ENCODE peak calls at places on chromosome 19, in four cellular contexts. N is Peyer's patch, G is heart right ventricle, J is cardiac muscle cell. L is an unnamed sample. For H3K4me1, the result is how much of the 10 kb centered on the place peaks cover.

GRCh38 chr19:1258707-1259205 is 10.4 kb downstream of the MIDN start:
- DNase-seq in G (no peak), N (no peak), J (no peak), L (no peak)

GRCh38 chr19:11574689-11575088 is 2.8 kb downstream of the ACP5 start:
- DNase-seq in J (no peak), N (peak), G (no peak), L (no peak)

GRCh38 chr19:18684642-18684993 is 1.1 kb downstream of the CRTC1 start:
- DNase-seq in N (no peak), G (no peak), J (no peak), L (no peak)

GRCh38 chr19:12838182-12838890 is at the start of gene MAST1:
- DNase-seq in G (peak), N (peak), J (peak), L (peak)

GRCh38 chr19:58584498-58585441 is 11.6 kb upstream of the MZF1 start:
- DNase-seq in J (no peak), G (no peak), N (no peak), L (no peak)

GRCh38 chr19:46195104-46195503 is 34.4 kb upstream of the IGFL1 start:
- DNase-seq in N (no peak), J (no peak), G (no peak), L (no peak)

GRCh38 chr19:36182612-36183454 is 30.6 kb upstream of the COX7A1 start:
- DNase-seq in G (no peak), N (no peak), J (peak), L (no peak)

GRCh38 chr19:5651361-5651760 is 28.5 kb downstream of the SAFB start:
- DNase-seq in N (peak), J (no peak), G (no peak), L (no peak)

GRCh38 chr19:1568320-1569019 is at the start of gene MEX3D:
- DNase-seq in N (peak), J (peak), G (peak), L (peak)

GRCh38 chr19:5369962-5370367 is 29.4 kb upstream of the PTPRS start:
- DNase-seq in N (peak), J (peak), G (peak), L (peak)

GRCh38 chr19:13579388-13580060 is 73.2 kb upstream of the CACNA1A start:
- DNase-seq in J (no peak), N (no peak), G (no peak), L (no peak)

GRCh38 chr19:51712461-51713081 is 11.2 kb downstream of the HAS1 start:
- DNase-seq in G (no peak), N (no peak), J (no peak), L (no peak)

GRCh38 chr19:2332341-2333026 is 4.0 kb downstream of the SPPL2B start:
- DNase-seq in G (peak), N (peak), J (no peak), L (no peak)

GRCh38 chr19:10690351-10690781 is 10.9 kb upstream of the QTRT1 start:
- DNase-seq in G (no peak), N (no peak), J (no peak), L (peak)

GRCh38 chr19:39237200-39238184 is 7.3 kb downstream of the IFNL3 start:
- DNase-seq in J (peak), N (peak), G (no peak), L (peak)

DNA sequence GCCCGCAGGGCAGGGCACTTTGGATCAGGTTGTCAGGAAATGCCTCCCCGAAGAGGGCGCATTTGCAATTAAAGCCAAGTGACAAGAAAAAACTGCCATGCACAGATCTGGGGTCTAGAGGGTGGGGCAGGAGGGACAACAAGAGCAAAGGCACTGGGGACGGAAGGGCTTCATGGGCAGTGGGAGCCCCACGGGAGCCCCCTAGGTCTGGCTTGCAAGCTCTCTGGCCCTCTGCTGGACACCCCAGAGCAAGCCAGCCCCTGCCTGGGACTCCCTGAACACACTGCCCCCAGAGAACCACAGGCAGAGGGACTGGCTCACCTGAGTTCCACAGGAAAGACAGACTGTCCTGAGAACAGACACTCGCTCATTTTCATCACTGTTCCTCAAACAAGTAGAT is 30.2 kb upstream of the C19orf12 start:
- DNase-seq in J (peak), N (no peak), G (no peak), L (no peak)
- TF ChIP-seq CTCF in J (no peak), N (no peak), G (no peak), L (no peak)

DNA sequence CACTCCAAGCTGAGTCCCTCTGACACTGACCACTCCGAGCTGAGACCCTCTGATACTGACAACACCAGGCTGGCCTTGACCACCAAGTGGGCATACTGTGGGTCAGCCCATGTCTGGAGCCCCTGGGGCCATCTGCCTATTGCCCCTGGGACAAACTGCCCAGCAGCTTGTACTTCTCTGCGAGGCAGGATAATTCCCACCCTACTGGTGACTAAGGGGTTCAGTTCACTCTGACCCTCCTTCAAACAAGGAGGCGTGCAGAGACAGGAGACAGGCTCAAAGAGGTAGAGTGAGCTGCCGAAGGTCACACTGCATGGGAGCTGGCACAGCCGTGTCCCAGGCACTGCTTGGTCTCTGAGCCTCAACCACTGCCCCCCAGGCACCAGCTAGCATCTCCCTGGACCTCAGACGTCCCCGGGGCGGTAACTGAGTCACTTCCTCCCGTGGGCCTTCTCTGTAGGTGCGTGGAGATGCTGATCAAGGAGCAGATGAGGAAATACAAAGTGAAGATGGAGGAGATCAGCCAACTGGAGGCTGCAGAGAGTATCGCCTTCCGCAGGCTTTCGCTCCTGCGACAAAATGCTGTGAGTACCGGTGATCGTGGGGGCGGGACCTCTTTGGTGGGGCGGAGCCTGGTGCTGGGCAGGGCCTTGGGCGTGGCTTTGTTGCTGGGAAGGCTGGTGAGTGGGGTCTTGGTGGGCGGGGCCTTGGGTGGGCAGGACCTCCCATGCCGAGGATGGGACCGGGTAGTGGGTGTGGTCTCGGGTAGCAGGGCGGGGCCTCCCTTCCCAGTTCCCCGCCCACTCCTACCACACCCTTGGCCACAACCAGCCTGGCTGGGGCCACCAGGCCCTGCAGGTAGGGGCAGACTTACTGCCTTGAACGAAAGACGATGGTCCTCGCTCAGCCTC is 5.8 kb upstream of the USE1 start:
- DNase-seq in J (peak), N (peak), G (no peak), L (peak)
- H3K4me1 ChIP-seq in J (under half), N (under half), G (under half), L (under half)

GRCh38 chr19:49152218-49152550 is 3.0 kb downstream of the HRC start:
- DNase-seq in J (no peak), N (no peak), G (no peak), L (no peak)

GRCh38 chr19:49153167-49153809 is 1.9 kb downstream of the HRC start:
- DNase-seq in N (no peak), G (no peak), J (no peak), L (no peak)

GRCh38 chr19:49155830-49156346 is 692 bp upstream of the HRC start:
- DNase-seq in G (peak), J (peak), N (no peak), L (no peak)

GRCh38 chr19:49155005-49155826 is at the start of gene HRC:
- DNase-seq in J (peak), G (peak), N (no peak), L (no peak)

DNA sequence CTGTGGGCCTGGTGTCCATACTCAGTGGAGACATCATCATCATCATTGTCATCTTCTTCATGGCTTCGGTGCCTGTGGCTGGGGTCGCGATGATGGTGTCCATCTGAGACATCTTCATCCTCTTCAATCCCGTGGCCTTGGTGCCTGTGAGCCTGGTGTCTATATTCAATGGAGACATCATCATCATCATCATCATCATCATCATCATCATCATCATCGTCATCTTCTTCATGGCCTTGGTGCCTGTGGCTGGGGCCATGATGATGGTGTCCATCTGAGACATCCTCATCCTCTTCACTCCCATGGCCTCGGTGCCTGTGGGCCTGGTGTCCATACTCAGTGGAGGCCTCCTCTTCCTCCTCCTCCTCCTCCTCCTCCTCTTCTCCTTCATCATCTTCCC is 917 bp downstream of the HRC start:
- DNase-seq in J (no peak), N (no peak), G (no peak), L (no peak)
- H3K27ac ChIP-seq in J (peak), N (no peak), G (no peak), L (no peak)

DNA sequence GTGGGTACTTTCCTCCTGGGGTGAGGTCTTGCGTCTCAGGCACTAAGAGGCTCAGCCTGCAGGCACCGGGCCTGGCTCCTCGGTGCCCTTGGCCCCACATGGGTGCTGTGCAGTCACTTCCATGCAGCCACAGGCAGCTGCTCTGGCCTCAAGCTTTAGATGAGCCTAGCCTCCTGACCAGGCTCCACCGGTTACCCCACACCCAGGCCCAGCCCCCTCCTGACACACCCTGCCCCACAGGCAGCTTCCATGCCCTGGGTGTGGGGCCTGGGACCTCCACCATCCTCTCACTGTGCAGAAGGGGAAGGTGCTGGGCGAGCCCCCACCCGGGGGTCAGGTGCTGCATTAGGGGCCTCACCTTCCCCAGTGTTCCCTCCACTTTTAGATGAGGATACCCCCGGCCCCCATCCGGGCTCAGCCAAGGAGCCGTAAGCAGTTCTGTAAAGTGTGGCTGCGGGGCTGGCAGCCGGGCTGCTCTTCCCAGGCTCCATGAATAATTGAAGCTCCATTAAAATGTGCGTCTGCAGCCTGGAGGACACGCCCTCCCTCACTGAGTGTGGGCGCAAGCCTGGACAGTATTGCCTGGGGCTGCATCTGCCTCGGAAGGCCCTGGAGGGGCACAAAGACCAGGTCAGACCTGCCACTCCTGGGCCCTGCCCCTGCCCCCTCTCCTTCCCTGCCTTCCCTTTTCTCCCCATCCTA is 72.5 kb upstream of the KCTD15 start:
- DNase-seq in N (no peak), G (no peak), J (no peak), L (no peak)
- TF ChIP-seq CTCF in N (no peak), G (no peak), J (no peak), L (no peak)

GRCh38 chr19:29941828-29942403 is at the start of gene URI1:
- DNase-seq in N (peak), G (peak), J (peak), L (peak)
- H3K4me1 ChIP-seq in N (under half), G (under half), J (under half), L (under half)

GRCh38 chr19:33266971-33267484 is 35.3 kb downstream of the CEBPA start:
- DNase-seq in N (no peak), G (no peak), J (no peak), L (no peak)
- H3K27ac ChIP-seq in N (no peak), G (peak), J (no peak), L (no peak)

GRCh38 chr19:49514151-49514550 is 1.7 kb downstream of the FCGRT start:
- DNase-seq in N (no peak), G (no peak), J (no peak), L (peak)

GRCh38 chr19:49513746-49514118 is 1.3 kb downstream of the FCGRT start:
- DNase-seq in N (no peak), G (no peak), J (no peak), L (no peak)

GRCh38 chr19:49512970-49513745 is 697 bp downstream of the FCGRT start:
- DNase-seq in G (peak), N (peak), J (peak), L (peak)

GRCh38 chr19:49518033-49518432 is 5.6 kb downstream of the FCGRT start:
- DNase-seq in G (no peak), N (no peak), J (no peak), L (no peak)

DNA sequence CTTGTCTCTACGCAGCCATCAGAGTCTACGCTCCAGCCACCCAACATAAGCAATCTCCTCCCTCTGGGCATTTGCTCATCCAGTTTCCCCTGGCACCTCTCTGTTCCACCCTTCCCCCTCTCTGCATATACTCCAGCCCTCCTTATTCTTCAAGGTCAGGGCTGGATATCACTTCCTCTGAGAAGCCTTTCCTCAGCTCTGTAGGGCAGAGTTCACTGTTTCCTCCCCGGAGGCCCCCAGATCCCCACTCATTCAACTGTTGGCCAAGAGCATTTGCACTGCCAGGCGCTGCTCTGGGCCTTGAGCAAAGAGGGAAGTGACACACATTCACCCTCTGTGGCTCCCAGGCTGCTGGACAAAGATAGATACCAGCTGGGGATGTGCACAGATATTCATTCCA is 3.3 kb downstream of the FCGRT start:
- DNase-seq in N (peak), G (peak), J (no peak), L (no peak)
- TF ChIP-seq CTCF in N (no peak), G (no peak), J (no peak), L (no peak)

GRCh38 chr19:16594681-16595091 is 22.5 kb upstream of the SLC35E1 start:
- DNase-seq in N (no peak), G (no peak), J (no peak), L (no peak)

GRCh38 chr19:16595097-16595496 is 22.9 kb upstream of the SLC35E1 start:
- DNase-seq in G (no peak), N (no peak), J (no peak), L (no peak)

GRCh38 chr19:16591803-16592556 is 19.8 kb upstream of the SLC35E1 start:
- DNase-seq in J (no peak), G (no peak), N (no peak), L (no peak)

GRCh38 chr19:16593181-16593580 is 21.0 kb upstream of the SLC35E1 start:
- DNase-seq in G (no peak), J (no peak), N (no peak), L (no peak)

GRCh38 chr19:16594131-16594586 is 21.9 kb upstream of the SLC35E1 start:
- DNase-seq in J (no peak), N (peak), G (no peak), L (no peak)
- H3K4me1 ChIP-seq in J (under half), N (under half), G (half or more), L (half or more)

GRCh38 chr19:49016067-49016839 is 638 bp downstream of the LHB start:
- DNase-seq in G (no peak), J (no peak), N (no peak), L (no peak)

GRCh38 chr19:49017041-49017665 is at the start of gene LHB:
- DNase-seq in G (no peak), J (no peak), N (no peak), L (no peak)

GRCh38 chr19:49019242-49019932 is 2.5 kb upstream of the LHB start:
- DNase-seq in G (peak), J (peak), N (peak), L (peak)

GRCh38 chr19:49020342-49020741 is 3.5 kb upstream of the LHB start:
- DNase-seq in G (no peak), N (no peak), J (no peak), L (peak)

DNA sequence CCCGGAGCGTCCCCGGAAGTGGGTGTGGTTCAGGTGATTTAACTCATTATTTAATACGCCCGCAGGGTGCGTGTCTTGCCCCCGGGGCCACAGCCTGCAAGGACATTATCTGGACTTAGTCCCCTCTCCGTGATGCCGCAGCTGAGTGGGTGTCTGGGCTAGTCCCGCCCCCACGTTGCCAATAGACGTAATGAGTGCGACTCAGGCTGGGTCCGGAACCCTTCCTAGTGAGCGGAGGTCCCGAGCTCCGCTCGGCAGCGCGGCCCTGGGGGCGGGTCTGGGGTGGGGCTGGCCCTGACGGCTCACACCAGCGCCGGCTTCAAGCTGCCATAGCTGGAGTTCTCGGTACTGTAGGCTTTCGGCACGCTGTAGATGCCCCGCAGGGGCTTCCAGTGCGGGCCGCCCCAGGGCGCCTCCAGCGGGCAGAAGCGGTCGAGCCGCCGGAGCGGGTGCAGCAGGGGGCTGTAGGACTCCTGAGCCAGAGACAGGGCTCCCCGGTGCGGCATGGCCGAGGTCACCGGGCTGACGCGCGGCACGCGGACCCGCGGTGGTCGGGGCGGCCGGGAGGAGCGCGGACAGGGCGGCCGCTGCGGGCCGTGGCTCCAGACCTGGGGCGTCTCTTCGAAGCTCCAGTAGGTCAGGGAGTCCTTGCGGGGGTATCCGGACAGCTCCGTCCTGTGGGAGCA is 918 bp upstream of the LHB start:
- DNase-seq in G (peak), N (peak), J (peak), L (peak)
- H3K27ac ChIP-seq in G (peak), N (peak), J (no peak), L (no peak)

L was measured in stomach.